ENCODE peak calls at places on chromosomes 5 and 9, in seven cellular contexts. M is K562, E is SK-N-SH, J is mammary epithelial cell, U is mesendoderm, F is DND-41, K is H9. I is an unnamed sample. For H3K4me1, the result is how much of the 10 kb centered on the place peaks cover.

GRCh38 chr5:76386360-76386759 is 16.7 kb upstream of the IQGAP2 start:
- DNase-seq in F (no peak), E (no peak), K (no peak), U (no peak), J (no peak), M (no peak), I (no peak)

GRCh38 chr5:61332369-61332745 is 299 bp downstream of the ZSWIM6 start:
- DNase-seq in J (peak), F (peak), E (peak), U (peak), K (no peak), M (no peak), I (no peak)

GRCh38 chr5:140488914-140489313 is 58.5 kb upstream of the EIF4EBP3 start:
- DNase-seq in U (peak), K (no peak), M (no peak), E (no peak), F (no peak), J (no peak), I (no peak)

GRCh38 chr9:112249277-112249676 is 74.2 kb upstream of the SUSD1 start:
- DNase-seq in M (no peak), U (no peak), K (no peak), F (no peak), J (peak), E (no peak), I (no peak)

GRCh38 chr5:78907255-78907886 is 77.7 kb downstream of the ARSB start:
- DNase-seq in F (peak), K (no peak), M (no peak), E (no peak), U (peak), J (peak), I (no peak)

GRCh38 chr5:73381587-73382411 is 66.8 kb downstream of the FOXD1 start:
- DNase-seq in M (no peak), F (no peak), U (peak), K (peak), E (peak), J (no peak), I (no peak)

GRCh38 chr9:112059145-112059979 is 115.7 kb downstream of the SUSD1 start:
- DNase-seq in J (peak), F (no peak), U (no peak), K (no peak), M (no peak), E (no peak), I (no peak)

GRCh38 chr5:176648467-176649194 is 1.3 kb downstream of the TSPAN17 start:
- DNase-seq in U (no peak), M (peak), J (no peak), K (no peak), E (no peak), F (no peak), I (no peak)

GRCh38 chr9:115211413-115212204 is 93.7 kb upstream of the TNC start:
- DNase-seq in M (no peak), E (no peak), F (no peak), J (no peak), U (no peak), K (no peak), I (no peak)

GRCh38 chr5:141783599-141784296 is 94.5 kb downstream of the PCDH1 start:
- DNase-seq in E (no peak), J (peak), F (no peak), M (no peak), K (peak), U (peak), I (no peak)

GRCh38 chr9:123776856-123777560 is 152.9 kb downstream of the DENND1A start:
- DNase-seq in K (no peak), J (no peak), M (no peak), F (no peak), E (no peak), U (peak), I (no peak)

GRCh38 chr5:133670336-133670735 is 58.0 kb upstream of the FSTL4 start:
- DNase-seq in F (no peak), M (no peak), E (no peak), J (no peak), K (no peak), U (no peak), I (no peak)

GRCh38 chr9:134214395-134214765 is 50.0 kb upstream of the RNU6ATAC start:
- DNase-seq in U (no peak), E (peak), F (no peak), J (no peak), K (no peak), M (no peak), I (no peak)

GRCh38 chr9:79131876-79132377 is 439.8 kb upstream of the TLE4 start:
- DNase-seq in F (no peak), M (no peak), E (no peak), K (peak), U (peak), J (no peak), I (no peak)

GRCh38 chr5:175609504-175609903 is 48.4 kb upstream of the HRH2 start:
- DNase-seq in K (no peak), M (no peak), F (no peak), J (no peak), U (no peak), E (no peak), I (no peak)

GRCh38 chr9:93119953-93120845 is 13.9 kb downstream of the NINJ1 start:
- DNase-seq in E (peak), J (peak), M (peak), F (no peak), U (peak), K (peak), I (no peak)

GRCh38 chr9:21153688-21154608 is 12.3 kb upstream of the IFNW1 start:
- DNase-seq in U (peak), J (peak), F (peak), K (peak), M (no peak), E (peak), I (peak)

GRCh38 chr9:33065157-33066076 is 11.1 kb downstream of the SMU1 start:
- DNase-seq in M (no peak), J (no peak), K (no peak), F (no peak), E (no peak), U (no peak), I (no peak)

GRCh38 chr5:914612-915011 is 21.9 kb downstream of the TRIP13 start:
- DNase-seq in K (no peak), U (no peak), F (no peak), J (no peak), M (no peak), E (no peak), I (no peak)

GRCh38 chr5:5886812-5887486 is 464.5 kb downstream of the ICE1 start:
- DNase-seq in E (peak), K (peak), F (no peak), M (peak), U (peak), J (no peak), I (no peak)

GRCh38 chr5:15533124-15533893 is 33.3 kb downstream of the FBXL7 start:
- DNase-seq in J (no peak), K (no peak), E (no peak), F (no peak), M (no peak), U (no peak), I (no peak)

GRCh38 chr5:133962801-133963476 is 5.5 kb downstream of the C5orf15 start:
- DNase-seq in F (no peak), J (no peak), U (no peak), E (no peak), K (no peak), M (no peak), I (no peak)

GRCh38 chr5:71899865-71900342 is 180.8 kb downstream of the CARTPT start:
- DNase-seq in U (no peak), M (no peak), J (peak), F (no peak), E (no peak), K (no peak), I (no peak)

GRCh38 chr5:39578887-39579497 is 154.2 kb upstream of the DAB2 start:
- DNase-seq in M (no peak), E (no peak), F (no peak), J (no peak), U (no peak), K (no peak), I (no peak)

GRCh38 chr9:84711936-84712335 is 42.4 kb downstream of the NTRK2 start:
- DNase-seq in M (no peak), K (no peak), U (no peak), J (peak), F (no peak), E (peak), I (no peak)

GRCh38 chr9:81716409-81716808 is 27.1 kb upstream of the TLE1 start:
- DNase-seq in E (no peak), K (no peak), M (no peak), U (no peak), J (peak), F (no peak), I (no peak)

GRCh38 chr5:24110019-24110615 is 534.7 kb downstream of the CDH10 start:
- DNase-seq in K (no peak), E (peak), F (no peak), J (peak), U (peak), M (no peak), I (no peak)

GRCh38 chr5:175657593-175658271 is at the start of gene HRH2:
- DNase-seq in K (peak), U (peak), M (no peak), F (peak), J (peak), E (peak), I (no peak)

GRCh38 chr5:91339053-91339710 is 43.9 kb downstream of the ARRDC3 start:
- DNase-seq in M (no peak), F (no peak), J (no peak), U (no peak), K (no peak), E (no peak), I (peak)

GRCh38 chr9:130387905-130388304 is 56.9 kb upstream of the ASS1 start:
- DNase-seq in K (no peak), J (no peak), F (no peak), M (peak), U (peak), E (no peak), I (no peak)

GRCh38 chr9:72674961-72675360 is 153.6 kb downstream of the TMC1 start:
- DNase-seq in U (no peak), F (no peak), E (no peak), M (no peak), J (no peak), K (no peak), I (no peak)

GRCh38 chr9:70403166-70403565 is 11.3 kb downstream of the KLF9 start:
- DNase-seq in M (no peak), U (no peak), E (no peak), K (no peak), F (no peak), J (no peak), I (no peak)

GRCh38 chr5:109857405-109858031 is 167.8 kb downstream of the MAN2A1 start:
- DNase-seq in E (no peak), K (no peak), M (no peak), F (no peak), J (no peak), U (no peak), I (no peak)

GRCh38 chr5:151106509-151106908 is 25.7 kb upstream of the TNIP1 start:
- DNase-seq in J (no peak), E (no peak), M (no peak), F (no peak), U (no peak), K (no peak), I (no peak)

GRCh38 chr5:151110122-151110681 is 29.4 kb upstream of the TNIP1 start:
- DNase-seq in M (no peak), J (no peak), F (no peak), U (no peak), K (no peak), E (no peak), I (no peak)

GRCh38 chr5:151107084-151107483 is 26.2 kb upstream of the TNIP1 start:
- DNase-seq in F (no peak), J (no peak), E (no peak), K (no peak), M (no peak), U (no peak), I (no peak)

GRCh38 chr5:151107738-151108520 is 27.1 kb upstream of the TNIP1 start:
- DNase-seq in M (no peak), U (peak), K (no peak), J (no peak), E (no peak), F (no peak), I (no peak)

GRCh38 chr5:151108566-151108965 is 27.7 kb upstream of the TNIP1 start:
- DNase-seq in K (no peak), F (no peak), E (no peak), U (no peak), J (no peak), M (no peak), I (no peak)
- H3K9ac ChIP-seq in K (no peak), F (no peak), E (no peak), U (no peak), J (no peak), M (no peak), I (no peak)

GRCh38 chr9:104778802-104779201 is 14.9 kb downstream of the NIPSNAP3B start:
- DNase-seq in E (no peak), M (no peak), J (no peak), F (no peak), U (peak), K (no peak), I (no peak)
- H3K4me1 ChIP-seq in E (under half), M (under half), J (under half), F (under half), U (under half), K (under half), I (under half)

DNA sequence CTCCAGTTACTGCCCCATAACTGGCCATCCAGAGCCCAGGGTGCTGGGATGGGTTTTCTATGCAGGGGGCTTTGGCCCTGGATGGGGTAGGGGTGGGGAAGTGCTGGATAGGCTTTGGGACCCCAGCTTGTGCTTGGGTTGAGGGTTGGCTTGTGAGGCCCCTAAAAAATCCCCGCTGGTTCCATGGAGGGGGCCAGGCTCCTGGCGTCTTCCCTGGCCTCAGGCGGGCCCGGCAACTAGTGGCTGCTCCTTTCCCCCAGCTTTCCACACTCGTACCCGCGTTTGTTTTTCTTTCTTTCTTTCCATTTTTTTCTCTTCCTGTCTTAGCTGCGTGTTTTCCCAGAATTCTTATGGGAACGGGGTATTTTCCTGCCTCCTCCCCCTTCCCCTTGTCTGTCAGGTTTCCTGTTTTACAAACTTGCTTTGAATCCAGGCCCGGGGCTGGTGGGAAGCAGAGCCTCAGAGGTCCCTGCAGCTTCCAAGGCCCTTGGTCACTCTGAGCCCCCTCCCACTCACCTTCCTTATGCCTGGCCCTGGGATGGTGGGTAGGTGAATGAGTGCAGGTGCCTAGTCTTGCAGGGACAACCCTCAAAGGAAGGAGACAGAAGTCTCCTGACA is 40.2 kb downstream of the RGS3 start:
- DNase-seq in M (no peak), J (no peak), U (peak), F (no peak), K (no peak), E (no peak), I (no peak)
- H3K9ac ChIP-seq in M (no peak), J (no peak), U (no peak), F (no peak), K (no peak), E (no peak), I (no peak)

GRCh38 chr5:9282211-9282610 is 263.7 kb downstream of the SEMA5A start:
- DNase-seq in F (no peak), K (no peak), E (no peak), J (no peak), M (no peak), U (no peak), I (no peak)
- H3K4me1 ChIP-seq in F (under half), K (under half), E (under half), J (under half), M (under half), U (under half), I (under half)

GRCh38 chr9:128657344-128657704 is 677 bp upstream of the DYNC2I2 start:
- DNase-seq in J (no peak), K (no peak), M (no peak), E (no peak), F (no peak), U (no peak), I (no peak)
- H3K9ac ChIP-seq in J (peak), K (no peak), M (peak), E (peak), F (peak), U (peak), I (peak)

I was measured in NT2/D1.